ENCODE peak calls at places on chromosomes 4 and X, in seven cellular contexts. One of them, this sample, is unnamed.

GRCh38 chr4:155582971-155583437 is 83.6 kb upstream of the GUCY1A1 start:
- DNase-seq in GM10248: no peak
- DNase-seq in K562: no peak
- DNase-seq in hippocampal formation: no peak
- DNase-seq in HFFc6: peak
- DNase-seq in frontal cortex: no peak
- DNase-seq in epithelial cell of prostate: no peak
- DNase-seq in this sample: peak

GRCh38 chr4:76879731-76880364 is 18.1 kb downstream of the SOWAHB start:
- DNase-seq in K562: no peak
- DNase-seq in GM10248: no peak
- DNase-seq in epithelial cell of prostate: no peak
- DNase-seq in frontal cortex: no peak
- DNase-seq in HFFc6: peak
- DNase-seq in hippocampal formation: no peak
- DNase-seq in this sample: no peak

GRCh38 chrX:74449322-74449936 is 28.1 kb downstream of the SLC16A2 start:
- DNase-seq in frontal cortex: no peak
- DNase-seq in hippocampal formation: no peak
- DNase-seq in HFFc6: no peak
- DNase-seq in GM10248: no peak
- DNase-seq in epithelial cell of prostate: no peak
- DNase-seq in K562: no peak
- DNase-seq in this sample: no peak

GRCh38 chrX:68892651-68893050 is 63.8 kb downstream of the EFNB1 start:
- DNase-seq in frontal cortex: no peak
- DNase-seq in GM10248: no peak
- DNase-seq in epithelial cell of prostate: no peak
- DNase-seq in hippocampal formation: no peak
- DNase-seq in HFFc6: no peak
- DNase-seq in K562: no peak
- DNase-seq in this sample: no peak

GRCh38 chr4:111712093-111712677 is 433.1 kb upstream of the FAM241A start:
- DNase-seq in HFFc6: no peak
- DNase-seq in frontal cortex: no peak
- DNase-seq in GM10248: no peak
- DNase-seq in hippocampal formation: no peak
- DNase-seq in epithelial cell of prostate: no peak
- DNase-seq in K562: no peak
- DNase-seq in this sample: no peak

GRCh38 chrX:39758791-39759525 is 338.8 kb downstream of the BCOR start:
- DNase-seq in GM10248: no peak
- DNase-seq in epithelial cell of prostate: no peak
- DNase-seq in K562: no peak
- DNase-seq in frontal cortex: no peak
- DNase-seq in hippocampal formation: no peak
- DNase-seq in HFFc6: no peak
- DNase-seq in this sample: no peak

GRCh38 chr4:166687828-166688227 is 546.5 kb downstream of the SPOCK3 start:
- DNase-seq in HFFc6: no peak
- DNase-seq in GM10248: no peak
- DNase-seq in hippocampal formation: no peak
- DNase-seq in K562: no peak
- DNase-seq in epithelial cell of prostate: no peak
- DNase-seq in frontal cortex: no peak
- DNase-seq in this sample: no peak

GRCh38 chrX:9466115-9466495 is 1.2 kb downstream of the TBL1X start:
- DNase-seq in HFFc6: no peak
- DNase-seq in K562: no peak
- DNase-seq in epithelial cell of prostate: no peak
- DNase-seq in GM10248: no peak
- DNase-seq in hippocampal formation: no peak
- DNase-seq in frontal cortex: no peak
- DNase-seq in this sample: no peak

GRCh38 chr4:37890501-37891220 is at the start of gene TBC1D1:
- DNase-seq in GM10248: peak
- DNase-seq in epithelial cell of prostate: no peak
- DNase-seq in K562: no peak
- DNase-seq in hippocampal formation: peak
- DNase-seq in frontal cortex: peak
- DNase-seq in HFFc6: no peak
- DNase-seq in this sample: peak

GRCh38 chr4:141610365-141610764 is 26.0 kb upstream of the IL15 start:
- DNase-seq in epithelial cell of prostate: no peak
- DNase-seq in frontal cortex: no peak
- DNase-seq in HFFc6: no peak
- DNase-seq in GM10248: no peak
- DNase-seq in hippocampal formation: no peak
- DNase-seq in K562: no peak
- DNase-seq in this sample: no peak

GRCh38 chrX:145727476-145727875 is 90.2 kb upstream of the SLITRK2 start:
- DNase-seq in hippocampal formation: peak
- DNase-seq in K562: no peak
- DNase-seq in GM10248: no peak
- DNase-seq in frontal cortex: peak
- DNase-seq in epithelial cell of prostate: no peak
- DNase-seq in HFFc6: no peak
- DNase-seq in this sample: no peak

GRCh38 chr4:159283697-159284492 is 181.0 kb downstream of the RAPGEF2 start:
- DNase-seq in hippocampal formation: no peak
- DNase-seq in epithelial cell of prostate: no peak
- DNase-seq in frontal cortex: no peak
- DNase-seq in HFFc6: peak
- DNase-seq in GM10248: no peak
- DNase-seq in K562: no peak
- DNase-seq in this sample: no peak

GRCh38 chr4:177051473-177052060 is 258.1 kb upstream of the NEIL3 start:
- DNase-seq in epithelial cell of prostate: no peak
- DNase-seq in HFFc6: no peak
- DNase-seq in frontal cortex: no peak
- DNase-seq in GM10248: peak
- DNase-seq in hippocampal formation: no peak
- DNase-seq in K562: peak
- DNase-seq in this sample: peak

GRCh38 chr4:1501754-1502500 is 95.7 kb upstream of the NKX1-1 start:
- DNase-seq in epithelial cell of prostate: no peak
- DNase-seq in K562: no peak
- DNase-seq in hippocampal formation: no peak
- DNase-seq in frontal cortex: no peak
- DNase-seq in GM10248: no peak
- DNase-seq in HFFc6: no peak
- DNase-seq in this sample: no peak

GRCh38 chr4:143609492-143609891 is 91.0 kb downstream of the FREM3 start:
- DNase-seq in frontal cortex: no peak
- DNase-seq in HFFc6: no peak
- DNase-seq in hippocampal formation: no peak
- DNase-seq in epithelial cell of prostate: no peak
- DNase-seq in K562: no peak
- DNase-seq in GM10248: no peak
- DNase-seq in this sample: no peak

GRCh38 chr4:77310931-77311330 is 153.9 kb downstream of the CCNG2 start:
- DNase-seq in hippocampal formation: no peak
- DNase-seq in epithelial cell of prostate: no peak
- DNase-seq in GM10248: no peak
- DNase-seq in K562: no peak
- DNase-seq in frontal cortex: no peak
- DNase-seq in HFFc6: no peak
- DNase-seq in this sample: no peak

GRCh38 chr4:48905363-48906015 is 1.1 kb downstream of the OCIAD2 start:
- DNase-seq in epithelial cell of prostate: no peak
- DNase-seq in HFFc6: no peak
- DNase-seq in frontal cortex: no peak
- DNase-seq in hippocampal formation: no peak
- DNase-seq in GM10248: no peak
- DNase-seq in K562: peak
- DNase-seq in this sample: no peak

This sample was measured in NCI-H1105.